ENCODE peak calls at places on chromosomes 6 and 20, in four cellular contexts. J, H, I and X are unnamed samples.

GRCh38 chr6:152117156-152118129 is 310.0 kb downstream of the ESR1 start:
- DNase-seq in J (no peak), H (no peak), I (no peak), X (no peak)

GRCh38 chr6:5905431-5906339 is 101.0 kb downstream of the NRN1 start:
- DNase-seq in J (no peak), H (no peak), I (peak; percentile 28), X (peak; percentile 85)

GRCh38 chr6:98875375-98875774 is 41.0 kb downstream of the POU3F2 start:
- DNase-seq in J (no peak), H (no peak), I (no peak), X (no peak)

GRCh38 chr20:63835031-63835858 is 4.2 kb upstream of the ZBTB46 start:
- DNase-seq in J (peak; percentile 90), H (peak; percentile 98), I (peak; percentile 96), X (peak; percentile 98)

GRCh38 chr6:89067796-89068195 is 12.8 kb upstream of the PNRC1 start:
- DNase-seq in J (no peak), H (no peak), I (no peak), X (no peak)

GRCh38 chr20:49415664-49416044 is 66.8 kb downstream of the KCNB1 start:
- DNase-seq in J (no peak), H (no peak), I (no peak), X (no peak)

GRCh38 chr20:3686867-3687321 is 5.1 kb upstream of the ADAM33 start:
- DNase-seq in J (no peak), H (no peak), I (peak; percentile 58), X (peak; percentile 91)

GRCh38 chr20:44217342-44218092 is 6.9 kb upstream of the OSER1 start:
- DNase-seq in J (peak; percentile 62), H (peak; percentile 86), I (peak; percentile 83), X (peak; percentile 56)

GRCh38 chr6:85111481-85112001 is 338.3 kb upstream of the NT5E start:
- DNase-seq in J (no peak), H (peak; percentile 17), I (peak; percentile 16), X (peak; percentile 49)

GRCh38 chr6:81253821-81254220 is 498.7 kb downstream of the TENT5A start:
- DNase-seq in J (no peak), H (no peak), I (no peak), X (no peak)

GRCh38 chr6:97304701-97305100 is 21.7 kb upstream of the MMS22L start:
- DNase-seq in J (no peak), H (no peak), I (no peak), X (no peak)

GRCh38 chr6:105545947-105546710 is 143.2 kb upstream of the PREP start:
- DNase-seq in J (no peak), H (no peak), I (peak; percentile 44), X (peak; percentile 81)

GRCh38 chr20:50595988-50596693 is 86.0 kb downstream of the PTPN1 start:
- DNase-seq in J (no peak), H (no peak), I (peak; percentile 50), X (no peak)

GRCh38 chr6:66336171-66336570 is 629.1 kb upstream of the EYS start:
- DNase-seq in J (no peak), H (no peak), I (no peak), X (no peak)

GRCh38 chr20:37297066-37297736 is 7.7 kb downstream of the MANBAL start:
- DNase-seq in J (no peak), H (no peak), I (no peak), X (peak; percentile 54)

GRCh38 chr6:39217177-39217864 is 12.0 kb downstream of the KCNK5 start:
- DNase-seq in J (no peak), H (no peak), I (no peak), X (no peak)

GRCh38 chr6:122102026-122102425 is 297.4 kb upstream of the HSF2 start:
- DNase-seq in J (no peak), H (no peak), I (no peak), X (no peak)

DNA sequence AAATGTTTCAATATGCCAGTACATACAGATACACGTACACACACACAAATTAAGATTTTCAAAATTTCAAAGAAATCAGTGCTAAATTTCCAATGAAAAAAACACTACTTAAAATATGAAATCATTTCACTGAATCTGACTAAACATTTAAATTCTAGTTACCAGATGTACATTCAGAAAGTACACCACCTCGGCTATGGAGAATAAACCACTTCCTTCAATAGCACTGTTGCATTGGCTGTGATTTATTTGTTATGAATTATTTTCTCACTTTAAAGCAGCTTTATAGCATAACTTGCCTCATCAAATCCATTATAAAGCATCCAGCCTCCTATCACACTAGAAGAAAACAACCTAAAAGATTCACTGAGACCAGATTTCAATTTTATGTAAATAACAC is 36.6 kb downstream of the HBS1L start:
- DNase-seq in J (no peak), H (no peak), I (no peak), X (no peak)
- H3K4me1 ChIP-seq in J (peaks cover 6% of the 10 kb centered on the region), H (no peaks in the 10 kb centered on the region), I (no peaks in the 10 kb centered on the region), X (peaks cover under 1% of the 10 kb centered on the region)

GRCh38 chr6:33412140-33413009 is 1.6 kb downstream of the PHF1 start:
- DNase-seq in J (no peak), H (no peak), I (no peak), X (no peak)

GRCh38 chr6:33410711-33411631 is at the start of gene PHF1:
- DNase-seq in J (peak; percentile 94), H (no peak), I (peak; percentile 91), X (peak; percentile 83)

GRCh38 chr6:33407132-33407718 is 3.6 kb upstream of the PHF1 start:
- DNase-seq in J (no peak), H (no peak), I (no peak), X (peak; percentile 40)

GRCh38 chr6:33411632-33412005 is 805 bp downstream of the PHF1 start:
- DNase-seq in J (no peak), H (no peak), I (no peak), X (no peak)

DNA sequence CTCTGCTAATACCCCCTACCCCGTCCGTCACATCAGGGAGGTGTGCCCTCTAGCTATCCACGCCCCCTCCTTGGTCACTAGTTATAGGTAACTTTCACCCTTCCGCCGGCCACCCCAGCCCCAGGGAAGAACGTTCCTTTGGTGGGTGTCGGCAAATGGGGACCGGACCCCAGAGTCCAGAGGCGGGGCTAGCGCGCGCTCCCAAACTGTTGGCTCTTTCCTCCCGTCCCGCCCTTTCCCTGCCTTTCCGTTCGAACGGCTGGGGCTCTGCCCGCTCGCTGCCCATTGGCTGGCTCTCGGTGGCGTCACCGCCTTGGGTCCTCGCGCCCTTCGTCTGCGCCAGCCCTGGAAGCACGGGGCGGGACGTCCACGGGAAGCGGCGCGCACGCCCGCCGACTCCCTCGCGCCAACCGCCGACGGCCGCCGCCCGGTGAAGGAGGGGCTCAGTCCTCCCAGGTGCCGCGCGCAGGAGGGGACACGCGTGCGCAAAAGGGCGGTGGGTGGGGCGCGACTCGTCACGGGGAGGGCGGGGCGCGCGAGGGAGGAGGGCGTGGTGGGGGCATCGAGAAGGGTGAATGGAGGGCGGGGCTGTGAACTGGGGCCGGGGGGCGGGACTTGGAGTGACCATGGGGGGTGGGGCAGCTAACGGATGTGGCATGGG is 634 bp upstream of the PHF1 start:
- DNase-seq in J (peak; percentile 98), H (peak; percentile 99), I (peak; percentile 99), X (peak; percentile 97)
- H2AFZ ChIP-seq in J (peak overlapping the region; percentile 85), H (no peak overlapping the region), I (peak overlapping the region; percentile 54), X (peak overlapping the region; percentile 70)

DNA sequence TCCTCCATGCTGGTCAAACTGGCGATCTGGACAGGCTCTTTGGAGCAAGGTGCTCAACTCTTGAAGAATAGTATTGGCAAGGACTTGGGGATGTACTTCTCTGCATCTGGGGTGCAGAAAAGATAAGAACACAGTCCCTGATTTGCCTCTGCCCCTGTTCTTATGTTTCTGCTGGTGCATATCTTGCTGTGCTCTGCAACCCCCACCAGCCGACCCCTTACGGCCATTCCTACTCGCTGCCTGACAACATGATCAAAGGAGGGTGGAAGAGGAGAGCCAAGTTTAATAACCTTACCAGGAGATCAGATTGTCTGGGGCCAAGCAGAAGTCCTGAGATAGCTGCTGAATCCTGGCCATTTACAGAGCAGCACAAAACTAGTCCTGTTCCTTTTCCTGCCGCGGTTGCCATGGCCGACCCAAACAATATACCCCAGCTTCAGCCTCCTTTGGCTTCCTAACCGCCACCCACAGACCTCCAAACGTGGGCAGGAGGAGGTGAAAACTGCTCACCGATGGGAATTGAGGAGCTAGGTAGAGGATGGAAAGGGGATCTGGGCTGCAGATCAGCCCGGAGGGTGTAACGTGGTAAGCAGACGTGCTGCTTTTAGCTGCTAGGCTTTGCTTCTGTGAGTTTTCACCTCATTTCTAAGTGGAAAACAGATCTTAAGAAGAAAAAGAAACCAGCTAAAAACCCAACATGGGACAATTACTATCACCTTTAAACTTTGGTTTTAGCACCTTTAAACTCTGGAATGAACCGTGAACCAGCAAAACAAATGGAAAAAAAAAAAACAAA is 60.9 kb downstream of the ATXN1 start:
- DNase-seq in J (no peak), H (no peak), I (no peak), X (no peak)
- H3K4me1 ChIP-seq in J (peaks cover 37% of the 10 kb centered on the region), H (peaks cover 34% of the 10 kb centered on the region), I (peaks cover 30% of the 10 kb centered on the region), X (peaks cover 8% of the 10 kb centered on the region)

GRCh38 chr20:22663528-22664025 is 79.2 kb upstream of the FOXA2 start:
- DNase-seq in J (no peak), H (no peak), I (no peak), X (no peak)
- H2AFZ ChIP-seq in J (no peak overlapping the region), H (peak overlapping the region; percentile 53), I (no peak overlapping the region), X (no peak overlapping the region)

DNA sequence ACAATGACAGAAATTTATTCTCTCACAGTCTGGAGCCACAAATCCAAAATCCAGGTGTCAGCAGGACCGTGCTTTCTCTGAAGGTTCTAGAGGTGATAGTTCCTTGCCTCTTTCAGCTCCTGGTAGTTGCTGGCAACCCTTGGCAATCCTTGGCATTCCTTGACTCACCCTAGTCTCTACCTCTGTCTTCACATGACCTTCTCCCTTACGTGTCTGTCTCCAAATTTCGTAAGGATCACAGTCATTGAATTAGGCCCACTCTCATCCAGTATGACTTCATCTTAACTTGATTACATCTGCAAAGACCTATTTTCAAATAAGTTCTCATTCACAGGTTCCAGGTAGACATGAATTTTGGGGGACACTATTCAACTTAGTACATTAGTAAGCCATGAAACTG is 143.1 kb downstream of the CEP57L1 start:
- DNase-seq in J (no peak), H (no peak), I (no peak), X (no peak)
- H3K4me1 ChIP-seq in J (no peaks in the 10 kb centered on the region), H (peaks cover 18% of the 10 kb centered on the region), I (peaks cover 11% of the 10 kb centered on the region), X (no peaks in the 10 kb centered on the region)

DNA sequence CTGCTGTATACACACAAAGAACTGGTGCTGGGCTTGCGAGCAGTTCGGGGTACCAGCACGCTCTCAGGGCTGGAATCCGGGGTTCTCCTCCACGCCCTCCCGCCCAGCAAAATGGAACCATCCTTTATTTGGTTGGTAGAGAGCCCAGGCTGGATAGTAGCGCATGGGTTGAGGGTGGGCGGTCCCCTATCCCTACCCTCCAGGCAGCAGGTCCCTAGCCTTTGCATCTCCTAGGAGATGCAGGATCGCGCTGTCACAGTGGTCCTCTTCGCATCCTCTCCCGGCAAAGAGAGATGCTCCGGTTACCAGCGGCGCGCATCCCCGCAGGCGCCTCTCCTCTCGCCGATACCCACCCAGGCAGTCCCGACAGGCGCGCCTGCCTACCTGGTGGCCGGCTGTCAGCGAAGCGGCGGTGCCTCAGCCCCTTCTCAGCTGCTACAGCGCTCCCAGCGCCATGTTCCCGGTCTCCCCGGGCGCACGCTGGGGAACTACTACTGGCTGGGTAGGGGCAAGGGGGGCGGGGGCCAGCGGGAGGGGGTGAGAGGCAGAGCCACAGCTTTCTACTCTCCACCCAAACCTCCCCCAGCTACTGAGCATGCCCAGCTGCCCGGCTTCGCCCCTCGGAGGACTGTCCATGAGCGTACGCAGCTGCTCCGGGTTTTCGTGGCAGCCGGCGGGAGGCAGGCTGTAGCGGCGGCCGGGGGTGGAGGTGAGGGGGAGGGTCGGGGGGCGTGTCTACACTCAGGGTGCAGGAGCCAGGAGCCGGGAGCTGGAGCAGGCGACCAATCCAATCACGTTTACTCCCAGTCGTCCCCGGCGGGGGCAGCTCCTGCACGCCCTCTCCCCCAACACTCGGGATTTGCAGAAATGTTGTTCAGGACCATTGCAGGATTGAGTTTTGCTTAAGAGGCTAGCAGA is at the start of gene PAK5:
- DNase-seq in J (peak; percentile 94), H (peak; percentile 96), I (peak; percentile 91), X (peak; percentile 75)
- H2AFZ ChIP-seq in J (peak within 1 kb of the TSS; percentile 71), H (peak within 1 kb of the TSS; percentile 99), I (peak within 1 kb of the TSS; percentile 57), X (no peak within 1 kb of the TSS)